ENCODE peak calls at places on chromosomes 3 and 15, in nine cellular contexts. W is T follicular helper cell; D is NCI-H1694; A is activated CD8-positive, alpha-beta memory T cell treated with anti-CD3 and anti-CD28 coated beads for 48 hours; O is stimulated activated CD4-positive, alpha-beta T cell treated with anti-CD3 and anti-CD28 coated beads, Interleukin-12 subunit alpha, Interleukin-12 subunit beta, amount 100 ng/mL, for 4 hours; G is stimulated activated CD8-positive, alpha-beta memory T cell treated with anti-CD3 and anti-CD28 coated beads, Interleukin-2, amount 100 ng/mL, for 1 hour; K is EL; H is HuH-7.5; N is GM20000. R is an unnamed sample.
A peak's percentile ranks its signal among the peaks of the same experiment; 100 is the strongest.

GRCh38 chr15:91694131-91694828 is 159.2 kb upstream of the SLCO3A1 start:
- DNase-seq in W (no peak), D (no peak), A (no peak), O (no peak), G (no peak), K (peak; percentile 2), H (no peak), N (no peak), R (no peak)

GRCh38 chr3:66398228-66399025 is 102.4 kb downstream of the LRIG1 start:
- DNase-seq in W (no peak), D (peak; percentile 66), A (no peak), O (no peak), G (no peak), K (peak; percentile 26), H (no peak), N (no peak), R (no peak)

GRCh38 chr3:39180183-39180545 is 12.2 kb downstream of the XIRP1 start:
- DNase-seq in W (no peak), D (no peak), A (no peak), O (no peak), G (no peak), K (no peak), H (no peak), N (peak; percentile 43), R (no peak)

GRCh38 chr3:50612973-50613851 is 1.6 kb upstream of the CISH start:
- DNase-seq in W (no peak), D (no peak), A (no peak), O (no peak), G (no peak), K (no peak), H (no peak), N (no peak), R (no peak)

GRCh38 chr15:85615930-85616329 is 178.8 kb downstream of the KLHL25 start:
- DNase-seq in W (no peak), D (no peak), A (no peak), O (no peak), G (no peak), K (peak; percentile 54), H (peak; percentile 15), N (peak; percentile 46), R (peak; percentile 57)

GRCh38 chr3:186258968-186259367 is 103.1 kb downstream of the DGKG start:
- DNase-seq in W (no peak), D (no peak), A (no peak), O (no peak), G (no peak), K (no peak), H (no peak), N (no peak), R (no peak)

GRCh38 chr3:184746131-184747120 is 34.6 kb upstream of the MAGEF1 start:
- DNase-seq in W (no peak), D (no peak), A (no peak), O (no peak), G (no peak), K (no peak), H (no peak), N (no peak), R (no peak)

GRCh38 chr3:177475266-177475665 is 278.0 kb upstream of the TBL1XR1 start:
- DNase-seq in W (no peak), D (no peak), A (no peak), O (no peak), G (no peak), K (no peak), H (no peak), N (no peak), R (no peak)

GRCh38 chr15:74988007-74988800 is 7.2 kb upstream of the SCAMP5 start:
- DNase-seq in W (no peak), D (peak; percentile 65), A (no peak), O (no peak), G (no peak), K (peak; percentile 26), H (peak; percentile 51), N (peak; percentile 34), R (peak; percentile 72)

GRCh38 chr3:196942915-196943277 is 568 bp upstream of the NCBP2 start:
- DNase-seq in W (no peak), D (no peak), A (no peak), O (no peak), G (no peak), K (no peak), H (no peak), N (no peak), R (peak; percentile 23)

GRCh38 chr15:47870956-47871625 is 153.8 kb downstream of the SEMA6D start:
- DNase-seq in W (no peak), D (peak; percentile 83), A (no peak), O (no peak), G (no peak), K (peak; percentile 70), H (no peak), N (no peak), R (no peak)

GRCh38 chr15:58247803-58248503 is 109.8 kb downstream of the AQP9 start:
- DNase-seq in W (no peak), D (no peak), A (no peak), O (no peak), G (no peak), K (no peak), H (no peak), N (no peak), R (peak; percentile 17)

GRCh38 chr15:55277116-55277564 is 12.5 kb downstream of the RAB27A start:
- DNase-seq in W (peak; percentile 41), D (no peak), A (no peak), O (no peak), G (no peak), K (no peak), H (no peak), N (peak; percentile 69), R (no peak)

GRCh38 chr15:94522125-94522524 is 290.8 kb downstream of the MCTP2 start:
- DNase-seq in W (no peak), D (no peak), A (no peak), O (no peak), G (no peak), K (no peak), H (no peak), N (no peak), R (no peak)

GRCh38 chr3:152390647-152391046 is 121.9 kb downstream of the MBNL1 start:
- DNase-seq in W (no peak), D (no peak), A (no peak), O (no peak), G (no peak), K (no peak), H (no peak), N (no peak), R (no peak)

GRCh38 chr3:158909870-158910269 is 108.0 kb downstream of the MFSD1 start:
- DNase-seq in W (no peak), D (no peak), A (no peak), O (no peak), G (no peak), K (peak; percentile 66), H (no peak), N (no peak), R (no peak)

GRCh38 chr3:33047842-33048834 is 48.8 kb downstream of the GLB1 start:
- DNase-seq in W (peak; percentile 45), D (no peak), A (no peak), O (no peak), G (no peak), K (no peak), H (no peak), N (no peak), R (no peak)

GRCh38 chr3:11668243-11669232 is 24.8 kb upstream of the VGLL4 start:
- DNase-seq in W (no peak), D (no peak), A (no peak), O (no peak), G (no peak), K (peak; percentile 49), H (no peak), N (no peak), R (no peak)

GRCh38 chr3:131729561-131729960 is 226.8 kb upstream of the MRPL3 start:
- DNase-seq in W (no peak), D (no peak), A (no peak), O (no peak), G (no peak), K (no peak), H (no peak), N (no peak), R (no peak)

GRCh38 chr3:28575100-28575747 is 226.6 kb upstream of the AZI2 start:
- DNase-seq in W (no peak), D (no peak), A (no peak), O (no peak), G (no peak), K (no peak), H (no peak), N (no peak), R (no peak)

GRCh38 chr15:27889258-27889657 is 209.9 kb downstream of the OCA2 start:
- DNase-seq in W (no peak), D (no peak), A (no peak), O (no peak), G (no peak), K (no peak), H (no peak), N (no peak), R (no peak)

R was measured in Caco-2.